ENCODE peak calls at places on chromosomes 6 and 20, in nine cellular contexts. One of them, this sample, is unnamed.

GRCh38 chr20:8082025-8082424 is 50.0 kb upstream of the PLCB1 start:
- DNase-seq in CD8-positive, alpha-beta T cell: no peak
- DNase-seq in right lobe of liver: no peak
- DNase-seq in colonic mucosa: no peak
- DNase-seq in cardiac muscle cell: peak; percentile 47
- DNase-seq in OCI-LY7: peak; percentile 11
- DNase-seq in adrenal gland: no peak
- DNase-seq in fibroblast of lung: no peak
- DNase-seq in transverse colon: no peak
- DNase-seq in this sample: no peak

GRCh38 chr20:41100001-41100480 is 37.3 kb upstream of the PLCG1 start:
- DNase-seq in colonic mucosa: no peak
- DNase-seq in OCI-LY7: no peak
- DNase-seq in fibroblast of lung: no peak
- DNase-seq in transverse colon: no peak
- DNase-seq in right lobe of liver: no peak
- DNase-seq in cardiac muscle cell: no peak
- DNase-seq in CD8-positive, alpha-beta T cell: no peak
- DNase-seq in adrenal gland: no peak
- DNase-seq in this sample: no peak

GRCh38 chr20:33337119-33337518 is 54.1 kb downstream of the BPIFB1 start:
- DNase-seq in right lobe of liver: no peak
- DNase-seq in transverse colon: no peak
- DNase-seq in OCI-LY7: no peak
- DNase-seq in cardiac muscle cell: no peak
- DNase-seq in CD8-positive, alpha-beta T cell: no peak
- DNase-seq in fibroblast of lung: no peak
- DNase-seq in colonic mucosa: no peak
- DNase-seq in adrenal gland: no peak
- DNase-seq in this sample: no peak

GRCh38 chr6:131059486-131059885 is 3.6 kb downstream of the EPB41L2 start:
- DNase-seq in right lobe of liver: no peak
- DNase-seq in colonic mucosa: no peak
- DNase-seq in fibroblast of lung: peak; percentile 53
- DNase-seq in transverse colon: no peak
- DNase-seq in CD8-positive, alpha-beta T cell: no peak
- DNase-seq in OCI-LY7: no peak
- DNase-seq in cardiac muscle cell: peak; percentile 42
- DNase-seq in adrenal gland: no peak
- DNase-seq in this sample: no peak

GRCh38 chr6:43924222-43924702 is 154.3 kb downstream of the VEGFA start:
- DNase-seq in right lobe of liver: peak; percentile 53
- DNase-seq in cardiac muscle cell: peak; percentile 24
- DNase-seq in transverse colon: no peak
- DNase-seq in OCI-LY7: no peak
- DNase-seq in colonic mucosa: no peak
- DNase-seq in fibroblast of lung: peak; percentile 37
- DNase-seq in adrenal gland: no peak
- DNase-seq in CD8-positive, alpha-beta T cell: peak; percentile 74
- DNase-seq in this sample: peak; percentile 37

GRCh38 chr20:25859649-25860530 is 163.2 kb upstream of the ZNF337 start:
- DNase-seq in right lobe of liver: peak; percentile 74
- DNase-seq in cardiac muscle cell: peak; percentile 68
- DNase-seq in transverse colon: peak; percentile 59
- DNase-seq in adrenal gland: peak; percentile 71
- DNase-seq in fibroblast of lung: peak; percentile 26
- DNase-seq in colonic mucosa: peak; percentile 56
- DNase-seq in OCI-LY7: no peak
- DNase-seq in CD8-positive, alpha-beta T cell: peak; percentile 73
- DNase-seq in this sample: no peak

GRCh38 chr20:47691632-47692031 is 93.6 kb downstream of the SULF2 start:
- DNase-seq in cardiac muscle cell: peak; percentile 32
- DNase-seq in OCI-LY7: no peak
- DNase-seq in fibroblast of lung: peak; percentile 50
- DNase-seq in adrenal gland: no peak
- DNase-seq in transverse colon: no peak
- DNase-seq in colonic mucosa: no peak
- DNase-seq in CD8-positive, alpha-beta T cell: no peak
- DNase-seq in right lobe of liver: no peak
- DNase-seq in this sample: no peak

GRCh38 chr6:21402368-21402767 is 191.2 kb upstream of the SOX4 start:
- DNase-seq in CD8-positive, alpha-beta T cell: no peak
- DNase-seq in colonic mucosa: no peak
- DNase-seq in right lobe of liver: no peak
- DNase-seq in adrenal gland: no peak
- DNase-seq in cardiac muscle cell: peak; percentile 64
- DNase-seq in OCI-LY7: no peak
- DNase-seq in fibroblast of lung: peak; percentile 62
- DNase-seq in transverse colon: no peak
- DNase-seq in this sample: no peak

GRCh38 chr20:23928788-23929187 is 49.2 kb upstream of the CST5 start:
- DNase-seq in OCI-LY7: peak; percentile 24
- DNase-seq in transverse colon: no peak
- DNase-seq in adrenal gland: no peak
- DNase-seq in fibroblast of lung: no peak
- DNase-seq in CD8-positive, alpha-beta T cell: peak; percentile 66
- DNase-seq in colonic mucosa: no peak
- DNase-seq in cardiac muscle cell: no peak
- DNase-seq in right lobe of liver: no peak
- DNase-seq in this sample: no peak

GRCh38 chr20:21238818-21239530 is 64.2 kb upstream of the XRN2 start:
- DNase-seq in CD8-positive, alpha-beta T cell: no peak
- DNase-seq in transverse colon: peak; percentile 46
- DNase-seq in OCI-LY7: no peak
- DNase-seq in colonic mucosa: no peak
- DNase-seq in fibroblast of lung: no peak
- DNase-seq in adrenal gland: no peak
- DNase-seq in cardiac muscle cell: no peak
- DNase-seq in right lobe of liver: no peak
- DNase-seq in this sample: no peak

GRCh38 chr6:3777695-3778461 is 26.4 kb upstream of the PXDC1 start:
- DNase-seq in right lobe of liver: no peak
- DNase-seq in colonic mucosa: no peak
- DNase-seq in OCI-LY7: no peak
- DNase-seq in cardiac muscle cell: no peak
- DNase-seq in fibroblast of lung: no peak
- DNase-seq in transverse colon: no peak
- DNase-seq in adrenal gland: no peak
- DNase-seq in CD8-positive, alpha-beta T cell: no peak
- DNase-seq in this sample: no peak

GRCh38 chr6:62285612-62286469 is at the start of gene KHDRBS2:
- DNase-seq in fibroblast of lung: no peak
- DNase-seq in cardiac muscle cell: peak; percentile 3
- DNase-seq in adrenal gland: peak; percentile 92
- DNase-seq in OCI-LY7: peak; percentile 91
- DNase-seq in right lobe of liver: peak; percentile 84
- DNase-seq in colonic mucosa: peak; percentile 92
- DNase-seq in CD8-positive, alpha-beta T cell: no peak
- DNase-seq in transverse colon: peak; percentile 83
- DNase-seq in this sample: peak; percentile 93

GRCh38 chr6:148509789-148510581 is 167.3 kb downstream of the SASH1 start:
- DNase-seq in transverse colon: peak; percentile 59
- DNase-seq in fibroblast of lung: peak; percentile 100
- DNase-seq in right lobe of liver: no peak
- DNase-seq in OCI-LY7: no peak
- DNase-seq in CD8-positive, alpha-beta T cell: no peak
- DNase-seq in adrenal gland: no peak
- DNase-seq in colonic mucosa: peak; percentile 45
- DNase-seq in cardiac muscle cell: peak; percentile 96
- DNase-seq in this sample: no peak
- H3K4me3 ChIP-seq in transverse colon: peak overlapping the region; percentile 26
- H3K4me3 ChIP-seq in fibroblast of lung: peak overlapping the region; percentile 78
- H3K4me3 ChIP-seq in right lobe of liver: no peak overlapping the region
- H3K4me3 ChIP-seq in OCI-LY7: no peak overlapping the region
- H3K4me3 ChIP-seq in CD8-positive, alpha-beta T cell: no peak overlapping the region
- H3K4me3 ChIP-seq in adrenal gland: peak overlapping the region; percentile 38
- H3K4me3 ChIP-seq in colonic mucosa: peak overlapping the region; percentile 12
- H3K4me3 ChIP-seq in cardiac muscle cell: no peak overlapping the region
- H3K4me3 ChIP-seq in this sample: peak overlapping the region; percentile 10

DNA sequence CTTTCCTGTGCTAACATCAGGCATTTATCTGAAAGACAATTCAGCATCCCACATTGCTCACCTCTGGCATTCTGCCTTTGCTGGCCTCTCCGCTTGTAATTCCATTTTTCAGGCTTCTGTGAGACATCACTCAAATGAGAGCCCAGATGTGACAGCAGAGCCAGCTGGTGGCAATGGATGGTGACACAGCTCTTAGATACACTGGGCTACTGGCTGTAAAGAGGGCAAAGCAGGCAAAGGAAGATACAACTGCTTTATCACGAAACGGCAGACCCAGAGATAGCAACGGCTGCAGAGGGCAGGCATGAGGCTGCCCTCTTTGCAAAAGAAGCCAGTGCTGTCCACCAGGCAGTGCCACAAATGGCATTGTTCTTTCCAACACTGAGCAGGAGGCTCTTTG is 329.8 kb downstream of the KIF16B start:
- DNase-seq in cardiac muscle cell: no peak
- DNase-seq in transverse colon: no peak
- DNase-seq in adrenal gland: peak; percentile 39
- DNase-seq in colonic mucosa: no peak
- DNase-seq in right lobe of liver: no peak
- DNase-seq in fibroblast of lung: no peak
- DNase-seq in OCI-LY7: peak; percentile 3
- DNase-seq in CD8-positive, alpha-beta T cell: no peak
- DNase-seq in this sample: no peak
- TF ChIP-seq CTCF in cardiac muscle cell: no peak
- TF ChIP-seq CTCF in transverse colon: no peak
- TF ChIP-seq CTCF in adrenal gland: peak; percentile 19
- TF ChIP-seq CTCF in colonic mucosa: no peak
- TF ChIP-seq CTCF in right lobe of liver: no peak
- TF ChIP-seq CTCF in fibroblast of lung: no peak
- TF ChIP-seq CTCF in OCI-LY7: peak; percentile 23
- TF ChIP-seq CTCF in CD8-positive, alpha-beta T cell: no peak
- TF ChIP-seq CTCF in this sample: no peak

DNA sequence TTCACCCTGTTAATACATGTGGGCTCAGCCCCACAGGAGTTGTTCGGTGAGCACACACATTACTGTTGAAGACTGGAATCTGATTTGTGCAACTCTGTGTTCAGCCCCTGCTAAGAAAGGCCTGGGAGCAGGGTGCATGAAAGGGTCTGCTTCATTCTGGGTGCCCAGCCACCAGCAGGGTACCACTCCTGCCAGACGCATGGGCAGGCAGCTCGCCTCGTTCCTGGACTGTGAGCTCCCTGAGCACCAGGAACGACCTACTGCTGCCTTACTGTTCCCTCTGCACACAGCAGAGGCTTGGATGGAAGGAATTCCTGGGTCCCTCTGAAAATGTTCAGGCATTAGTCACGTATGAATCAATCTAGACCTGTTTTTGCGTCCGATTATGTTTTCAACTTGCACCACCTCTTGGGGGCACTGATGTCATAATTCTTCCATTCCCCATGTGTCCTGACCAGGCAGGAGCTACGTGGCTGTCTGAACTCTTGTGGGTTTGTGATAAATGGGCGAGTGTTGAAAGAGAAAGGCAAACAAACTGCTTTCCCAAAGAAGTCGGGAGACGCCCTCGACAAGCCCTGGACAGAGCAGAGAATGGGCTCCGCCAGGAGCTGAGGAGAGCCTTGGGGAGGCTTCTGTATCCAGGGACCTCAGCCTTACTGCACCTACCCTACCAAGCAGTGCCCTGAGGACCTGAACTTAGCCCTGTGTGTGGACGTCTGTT is 123.9 kb downstream of the LY86 start:
- DNase-seq in cardiac muscle cell: peak; percentile 85
- DNase-seq in OCI-LY7: no peak
- DNase-seq in fibroblast of lung: peak; percentile 96
- DNase-seq in colonic mucosa: peak; percentile 77
- DNase-seq in right lobe of liver: peak; percentile 78
- DNase-seq in transverse colon: peak; percentile 51
- DNase-seq in CD8-positive, alpha-beta T cell: no peak
- DNase-seq in adrenal gland: no peak
- DNase-seq in this sample: peak; percentile 72
- H3K4me3 ChIP-seq in cardiac muscle cell: no peak overlapping the region
- H3K4me3 ChIP-seq in OCI-LY7: no peak overlapping the region
- H3K4me3 ChIP-seq in fibroblast of lung: no peak overlapping the region
- H3K4me3 ChIP-seq in colonic mucosa: no peak overlapping the region
- H3K4me3 ChIP-seq in right lobe of liver: no peak overlapping the region
- H3K4me3 ChIP-seq in transverse colon: no peak overlapping the region
- H3K4me3 ChIP-seq in CD8-positive, alpha-beta T cell: peak overlapping the region; percentile 36
- H3K4me3 ChIP-seq in adrenal gland: no peak overlapping the region
- H3K4me3 ChIP-seq in this sample: no peak overlapping the region

DNA sequence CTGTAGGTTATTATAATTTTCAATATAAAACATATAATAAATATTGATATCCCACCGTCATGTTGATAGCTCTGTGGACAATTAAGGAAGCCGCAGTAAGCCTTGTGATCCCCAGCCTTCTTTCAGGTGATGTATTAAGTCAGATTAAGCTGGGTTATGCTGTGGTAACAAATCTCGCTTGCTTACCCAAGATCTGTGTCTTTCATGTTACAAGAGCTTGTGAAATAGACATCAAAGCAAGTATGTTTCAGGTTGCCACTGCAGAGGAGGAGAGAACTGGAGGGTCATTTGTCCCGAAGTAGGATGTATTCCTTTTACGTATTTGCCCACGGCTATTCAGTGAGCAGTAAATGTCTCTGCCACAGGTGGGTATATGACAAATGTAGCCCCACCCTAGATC is 17.8 kb upstream of the BCKDHB start:
- DNase-seq in OCI-LY7: no peak
- DNase-seq in transverse colon: no peak
- DNase-seq in fibroblast of lung: no peak
- DNase-seq in colonic mucosa: no peak
- DNase-seq in right lobe of liver: no peak
- DNase-seq in adrenal gland: no peak
- DNase-seq in CD8-positive, alpha-beta T cell: no peak
- DNase-seq in cardiac muscle cell: no peak
- DNase-seq in this sample: no peak
- TF ChIP-seq CTCF in OCI-LY7: no peak
- TF ChIP-seq CTCF in transverse colon: no peak
- TF ChIP-seq CTCF in fibroblast of lung: no peak
- TF ChIP-seq CTCF in colonic mucosa: no peak
- TF ChIP-seq CTCF in right lobe of liver: no peak
- TF ChIP-seq CTCF in adrenal gland: no peak
- TF ChIP-seq CTCF in CD8-positive, alpha-beta T cell: no peak
- TF ChIP-seq CTCF in cardiac muscle cell: no peak
- TF ChIP-seq CTCF in this sample: no peak

DNA sequence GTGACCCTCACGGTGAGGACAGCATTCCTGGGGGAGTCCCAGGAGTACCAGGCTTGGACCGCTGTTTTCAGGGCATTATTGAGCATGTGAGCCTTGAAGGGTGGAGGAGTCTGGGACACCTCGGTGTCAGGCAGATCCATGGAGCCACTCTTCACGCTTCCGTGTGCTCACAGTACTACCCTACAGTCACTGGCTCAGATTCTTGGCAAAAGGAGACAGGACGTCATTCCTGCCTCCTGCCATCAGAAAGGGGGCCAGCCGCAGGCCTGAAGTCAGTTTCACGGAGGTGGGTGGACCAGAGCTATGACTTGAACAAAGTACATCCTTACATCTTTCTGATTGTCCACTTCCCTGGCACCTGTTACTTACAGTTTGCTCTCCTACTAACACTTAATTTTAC is 88.9 kb upstream of the CD83 start:
- DNase-seq in right lobe of liver: no peak
- DNase-seq in cardiac muscle cell: no peak
- DNase-seq in colonic mucosa: no peak
- DNase-seq in transverse colon: no peak
- DNase-seq in fibroblast of lung: no peak
- DNase-seq in CD8-positive, alpha-beta T cell: no peak
- DNase-seq in adrenal gland: no peak
- DNase-seq in OCI-LY7: no peak
- DNase-seq in this sample: no peak
- H3K4me3 ChIP-seq in right lobe of liver: no peak overlapping the region
- H3K4me3 ChIP-seq in cardiac muscle cell: no peak overlapping the region
- H3K4me3 ChIP-seq in colonic mucosa: no peak overlapping the region
- H3K4me3 ChIP-seq in transverse colon: no peak overlapping the region
- H3K4me3 ChIP-seq in fibroblast of lung: no peak overlapping the region
- H3K4me3 ChIP-seq in CD8-positive, alpha-beta T cell: no peak overlapping the region
- H3K4me3 ChIP-seq in adrenal gland: no peak overlapping the region
- H3K4me3 ChIP-seq in OCI-LY7: no peak overlapping the region
- H3K4me3 ChIP-seq in this sample: no peak overlapping the region

GRCh38 chr6:8499540-8499939 is 64.2 kb upstream of the SLC35B3 start:
- DNase-seq in fibroblast of lung: peak; percentile 3
- DNase-seq in transverse colon: no peak
- DNase-seq in CD8-positive, alpha-beta T cell: no peak
- DNase-seq in cardiac muscle cell: peak; percentile 1
- DNase-seq in adrenal gland: no peak
- DNase-seq in right lobe of liver: no peak
- DNase-seq in colonic mucosa: no peak
- DNase-seq in OCI-LY7: peak; percentile 3
- DNase-seq in this sample: no peak
- TF ChIP-seq CTCF in fibroblast of lung: no peak
- TF ChIP-seq CTCF in transverse colon: peak; percentile 31
- TF ChIP-seq CTCF in CD8-positive, alpha-beta T cell: no peak
- TF ChIP-seq CTCF in cardiac muscle cell: no peak
- TF ChIP-seq CTCF in adrenal gland: peak; percentile 45
- TF ChIP-seq CTCF in right lobe of liver: peak; percentile 45
- TF ChIP-seq CTCF in colonic mucosa: peak; percentile 19
- TF ChIP-seq CTCF in OCI-LY7: peak; percentile 55
- TF ChIP-seq CTCF in this sample: no peak